ENCODE peak calls at places on chromosomes 6 and 20, in four cellular contexts. T is A549, V is HepG2, K is K562. R is an unnamed sample.

GRCh38 chr6:54586251-54586650 is 260.3 kb upstream of the FAM83B start:
- DNase-seq in T (no peak), K (no peak), V (no peak), R (no peak)

GRCh38 chr6:18545726-18546125 is 158.6 kb downstream of the RNF144B start:
- DNase-seq in V (no peak), T (no peak), K (no peak), R (no peak)

GRCh38 chr6:39669117-39669690 is 56.0 kb downstream of the KIF6 start:
- DNase-seq in K (no peak), V (peak; percentile 30), T (no peak), R (no peak)

GRCh38 chr6:12605888-12606345 is 110.7 kb upstream of the PHACTR1 start:
- DNase-seq in K (peak; percentile 47), V (peak; percentile 72), T (peak; percentile 23), R (peak; percentile 90)

GRCh38 chr6:5634525-5634924 is 372.2 kb downstream of the NRN1 start:
- DNase-seq in V (no peak), T (no peak), K (no peak), R (no peak)

GRCh38 chr6:128630213-128630612 is 109.8 kb upstream of the PTPRK start:
- DNase-seq in V (no peak), K (no peak), T (no peak), R (no peak)

GRCh38 chr6:67411036-67411435 is 1224.0 kb upstream of the ADGRB3 start:
- DNase-seq in V (no peak), T (no peak), K (no peak), R (no peak)

GRCh38 chr6:89252902-89253301 is 35.7 kb upstream of the GABRR1 start:
- DNase-seq in K (no peak), T (no peak), V (no peak), R (no peak)

GRCh38 chr20:7291946-7292345 is 524.5 kb downstream of the BMP2 start:
- DNase-seq in T (no peak), V (no peak), K (no peak), R (no peak)

GRCh38 chr6:43702147-43702521 is 14.5 kb upstream of the MRPS18A start:
- DNase-seq in K (no peak), V (no peak), T (no peak), R (no peak)

GRCh38 chr6:41171908-41172307 is 9.0 kb upstream of the TREM2 start:
- DNase-seq in T (no peak), V (no peak), K (no peak), R (no peak)

GRCh38 chr6:139114741-139115140 is 20.1 kb upstream of the HECA start:
- DNase-seq in T (no peak), K (no peak), V (no peak), R (no peak)

GRCh38 chr6:74651948-74652347 is 553.9 kb downstream of the COL12A1 start:
- DNase-seq in K (no peak), V (no peak), T (no peak), R (no peak)

GRCh38 chr6:14035448-14035847 is 82.1 kb upstream of the CD83 start:
- DNase-seq in K (no peak), T (no peak), V (no peak), R (no peak)

GRCh38 chr20:60046011-60046413 is 87.8 kb downstream of the CDH26 start:
- DNase-seq in V (no peak), T (no peak), K (no peak), R (no peak)
- TF ChIP-seq CHD4 in V (no peak), T (no peak), K (no peak), R (no peak)

GRCh38 chr20:25058797-25059486 is 1.0 kb upstream of the ACSS1 start:
- DNase-seq in K (no peak), V (peak; percentile 44), T (peak; percentile 47), R (no peak)
- TF ChIP-seq CHD4 in K (no peak), V (no peak), T (no peak), R (no peak)

GRCh38 chr20:9093203-9093962 is 24.5 kb downstream of the PLCB4 start:
- DNase-seq in T (no peak), K (no peak), V (no peak), R (no peak)
- TF ChIP-seq CHD4 in T (no peak), K (no peak), V (no peak), R (no peak)

GRCh38 chr20:699811-700338 is 24.3 kb upstream of the SCRT2 start:
- DNase-seq in T (no peak), K (peak; percentile 35), V (no peak), R (no peak)
- TF ChIP-seq CHD4 in T (no peak), K (no peak), V (no peak), R (no peak)

GRCh38 chr6:144882425-144882824 is 597.3 kb downstream of the UTRN start:
- DNase-seq in V (no peak), T (no peak), K (no peak), R (no peak)

GRCh38 chr6:144886682-144887081 is 601.5 kb downstream of the UTRN start:
- DNase-seq in T (no peak), V (no peak), K (peak; percentile 86), R (no peak)

GRCh38 chr6:144885817-144886216 is 600.7 kb downstream of the UTRN start:
- DNase-seq in V (no peak), K (no peak), T (no peak), R (no peak)

GRCh38 chr6:144879436-144879835 is 594.3 kb downstream of the UTRN start:
- DNase-seq in K (no peak), V (no peak), T (no peak), R (no peak)

DNA sequence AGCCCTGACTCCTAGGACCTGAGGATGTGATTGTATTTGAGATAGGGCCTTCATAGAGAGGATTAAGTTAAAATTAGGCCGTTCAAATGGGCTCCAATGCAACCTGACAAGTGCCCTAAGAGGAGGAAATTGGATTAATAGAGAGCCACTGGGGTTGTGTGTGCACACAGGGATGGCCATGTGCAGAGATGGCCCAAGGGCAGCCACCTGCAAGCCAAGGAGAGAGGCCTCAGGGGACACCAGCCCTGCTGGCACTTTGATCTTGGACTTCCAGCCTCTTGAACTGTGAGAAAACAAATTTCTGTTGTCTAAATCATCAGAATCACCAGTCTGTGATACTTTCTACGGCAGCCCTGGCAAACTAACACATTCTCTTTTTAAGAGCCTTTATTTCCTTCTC is 598.8 kb downstream of the UTRN start:
- DNase-seq in V (no peak), K (no peak), T (no peak), R (no peak)
- TF ChIP-seq CHD4 in V (no peak), K (no peak), T (no peak), R (no peak)

DNA sequence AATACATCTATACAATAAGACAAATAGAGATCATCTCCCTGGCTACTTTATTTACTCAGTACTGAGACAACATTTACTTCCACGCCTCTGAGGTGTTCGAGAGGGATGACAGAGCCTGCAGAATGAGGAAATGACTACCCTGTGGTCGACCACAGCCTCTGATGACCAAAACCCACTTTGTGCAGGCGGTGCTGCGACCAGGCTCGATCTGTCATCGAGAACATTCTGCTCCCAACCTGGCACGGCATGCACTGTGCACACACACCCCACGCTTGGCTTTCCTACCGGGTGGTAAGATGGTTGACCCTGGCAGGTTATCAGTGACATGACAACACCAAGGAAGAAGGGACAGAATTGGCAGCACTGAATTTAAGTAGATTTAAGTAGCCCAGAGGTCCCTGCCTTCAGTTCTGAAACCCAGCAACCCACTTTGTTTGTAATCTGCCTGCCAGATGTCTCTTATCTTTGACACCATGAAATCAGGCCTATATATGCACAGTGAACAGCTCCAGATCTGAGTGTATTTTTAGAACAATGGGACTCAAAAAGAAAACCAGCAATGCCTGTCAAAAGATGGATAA is 42.6 kb downstream of the TTI1 start:
- DNase-seq in K (no peak), V (peak; percentile 40), T (peak; percentile 15), R (peak; percentile 84)
- TF ChIP-seq CHD4 in K (no peak), V (no peak), T (no peak), R (no peak)

DNA sequence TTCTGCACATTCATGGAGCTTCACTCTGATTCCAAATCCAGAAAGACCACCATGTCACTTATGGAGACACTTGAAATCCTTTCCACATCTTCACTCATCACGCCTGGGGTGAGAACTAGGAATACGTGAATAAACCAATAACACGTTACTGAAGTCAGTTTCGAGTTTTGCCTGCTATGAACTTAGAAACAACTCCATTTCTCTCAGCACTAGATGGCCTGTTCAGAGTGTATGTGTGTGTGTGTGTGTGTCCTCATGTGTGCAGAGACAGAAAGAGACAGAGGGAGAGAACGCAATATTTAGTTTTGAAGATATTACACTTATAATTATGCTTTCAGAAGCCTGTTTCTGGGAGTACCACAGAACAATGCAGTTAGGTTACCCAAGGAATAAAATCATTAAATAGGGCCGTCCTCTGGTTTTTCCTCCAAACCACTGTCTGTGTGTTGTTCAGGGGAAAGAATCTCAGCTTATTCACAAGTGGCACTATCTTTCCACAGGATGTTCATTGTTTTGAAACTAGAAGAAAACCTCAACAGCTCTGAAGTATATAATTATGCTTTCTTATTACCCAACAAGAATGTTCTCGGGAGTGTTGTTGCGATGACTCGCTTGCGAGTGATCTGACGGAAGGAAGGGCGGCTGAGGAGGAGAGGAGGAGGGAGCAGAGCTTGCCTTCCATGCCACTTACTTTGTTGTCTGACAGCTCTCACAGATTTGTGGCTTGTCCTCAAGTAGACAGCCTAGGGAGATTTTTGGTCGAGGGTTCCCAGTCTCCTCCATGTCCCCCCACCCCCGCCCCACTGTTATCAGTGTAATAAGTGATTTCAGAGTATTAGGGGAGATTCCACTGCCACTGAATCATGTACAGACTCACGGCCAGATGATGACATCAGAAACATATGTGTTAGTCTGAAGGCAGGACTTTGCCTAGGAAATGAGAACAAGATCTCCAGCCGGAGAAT is 80.9 kb upstream of the CCN6 start:
- DNase-seq in V (no peak), T (peak; percentile 2), K (no peak), R (no peak)
- TF ChIP-seq CHD4 in V (no peak), T (no peak), K (no peak), R (no peak)

DNA sequence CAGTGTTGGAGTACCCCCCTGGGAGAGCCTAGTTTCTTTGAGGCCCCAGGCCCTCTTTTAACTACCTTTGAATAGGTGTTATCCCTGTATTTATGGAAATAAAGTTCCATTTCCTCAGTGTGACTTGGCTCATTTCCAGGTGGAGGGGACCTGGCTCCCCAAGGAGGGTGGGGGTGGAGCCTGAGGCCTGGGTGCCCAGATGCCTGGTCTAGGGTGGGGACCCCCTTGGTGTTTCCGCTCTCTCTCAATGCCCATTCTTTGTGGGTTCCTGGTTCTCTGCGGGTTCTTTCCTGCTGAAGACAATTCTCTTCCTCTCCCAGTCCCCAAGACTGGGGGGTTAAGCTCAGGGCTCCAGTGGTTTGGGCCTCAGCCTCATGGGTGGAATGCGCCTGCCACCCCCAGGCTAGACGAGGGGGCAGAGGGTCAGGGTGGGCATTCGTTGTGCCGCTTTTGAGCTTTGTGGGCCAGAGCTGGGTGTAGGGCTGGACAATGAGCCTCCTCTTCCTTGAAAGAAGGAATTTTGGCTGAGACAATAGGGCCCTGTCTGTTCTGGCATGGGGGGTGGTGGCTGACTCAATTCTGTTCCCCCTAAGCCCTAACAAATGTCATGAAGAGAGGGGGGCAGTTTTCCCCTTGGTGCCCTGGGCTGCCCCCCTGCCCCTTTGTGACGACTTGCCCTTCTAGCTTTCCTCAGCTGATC is 686 bp upstream of the EGFL8 start:
- DNase-seq in T (no peak), K (no peak), V (no peak), R (no peak)
- TF ChIP-seq CHD4 in T (no peak), K (no peak), V (no peak), R (no peak)

GRCh38 chr20:43857932-43858331 is 56.7 kb upstream of the TOX2 start:
- DNase-seq in T (no peak), V (no peak), K (no peak), R (no peak)
- TF ChIP-seq CHD4 in T (no peak), V (no peak), K (no peak), R (no peak)

R was measured in GM12878.